ENCODE peak calls at places on chromosomes 4 and X, in four cellular contexts. L, S, V and R are unnamed samples.

GRCh38 chrX:42920752-42921151 is 142.8 kb upstream of the PPP1R2C start:
- DNase-seq in L (no peak), S (no peak), V (no peak), R (no peak)

GRCh38 chrX:27890611-27891010 is 82.8 kb downstream of the MAGEB10 start:
- DNase-seq in L (peak), S (no peak), V (peak), R (no peak)

GRCh38 chr4:22485751-22486150 is 30.1 kb downstream of the ADGRA3 start:
- DNase-seq in L (peak), S (no peak), V (peak), R (peak)

GRCh38 chr4:176320340-176320975 is 692 bp downstream of the SPCS3 start:
- DNase-seq in L (peak), S (peak), V (peak), R (peak)

GRCh38 chrX:22429704-22430103 is 157.0 kb downstream of the CBLL2 start:
- DNase-seq in L (no peak), S (no peak), V (no peak), R (no peak)

GRCh38 chr4:114393295-114394038 is 205.1 kb upstream of the UGT8 start:
- DNase-seq in L (no peak), S (no peak), V (no peak), R (no peak)

GRCh38 chrX:121114691-121115090 is 67.3 kb downstream of the GLUD2 start:
- DNase-seq in L (no peak), S (no peak), V (no peak), R (no peak)

GRCh38 chr4:156146581-156146980 is 192.9 kb upstream of the CTSO start:
- DNase-seq in L (no peak), S (no peak), V (peak), R (no peak)

GRCh38 chrX:10548681-10549080 is 71.7 kb downstream of the MID1 start:
- DNase-seq in L (no peak), S (no peak), V (peak), R (no peak)

GRCh38 chrX:63275127-63275526 is 76.0 kb downstream of the SPIN4 start:
- DNase-seq in L (peak), S (no peak), V (peak), R (peak)

GRCh38 chr4:92307156-92307555 is 3.4 kb downstream of the GRID2 start:
- DNase-seq in L (no peak), S (no peak), V (no peak), R (no peak)

GRCh38 chrX:46601283-46601682 is 27.7 kb downstream of the CHST7 start:
- DNase-seq in L (peak), S (no peak), V (peak), R (no peak)

GRCh38 chr4:89753601-89754066 is 83.3 kb downstream of the SNCA start:
- DNase-seq in L (peak), S (no peak), V (peak), R (peak)

GRCh38 chr4:6071959-6072720 is 53.9 kb upstream of the C4orf50 start:
- DNase-seq in L (no peak), S (peak), V (no peak), R (no peak)

GRCh38 chr4:87310691-87311335 is 11.9 kb downstream of the HSD17B13 start:
- DNase-seq in L (no peak), S (no peak), V (no peak), R (no peak)

GRCh38 chrX:80578518-80579105 is 158.4 kb downstream of the TENT5D start:
- DNase-seq in L (peak), S (no peak), V (peak), R (peak)

GRCh38 chr4:105605493-105605892 is 53.1 kb downstream of the ARHGEF38 start:
- DNase-seq in L (peak), S (no peak), V (peak), R (peak)

GRCh38 chrX:19889582-19890342 is 2.4 kb upstream of the SH3KBP1 start:
- DNase-seq in L (peak), S (no peak), V (peak), R (peak)

GRCh38 chrX:96994088-96994487 is 110.4 kb downstream of the RPA4 start:
- DNase-seq in L (no peak), S (no peak), V (no peak), R (no peak)

GRCh38 chr4:54433686-54434085 is 204.6 kb downstream of the PDGFRA start:
- DNase-seq in L (no peak), S (no peak), V (peak), R (no peak)

GRCh38 chrX:132426695-132427281 is 62.0 kb downstream of the MBNL3 start:
- DNase-seq in L (peak), S (no peak), V (peak), R (no peak)